ENCODE peak calls at places on chromosomes 1 and 21, in nine cellular contexts. O is K562; V is tibial nerve; S is neural progenitor cell; I is CD8-positive, alpha-beta T cell; Q is cardiac muscle cell; X is choroid plexus epithelial cell; K is foreskin fibroblast; U is fibroblast of pulmonary artery. Y is an unnamed sample.
A peak's percentile ranks its signal among the peaks of the same experiment; 100 is the strongest.

GRCh38 chr1:236112332-236112627 is 30.1 kb upstream of the GPR137B start:
- DNase-seq in O (no peak), V (no peak), S (no peak), I (no peak), Q (no peak), X (no peak), K (no peak), U (no peak), Y (no peak)

GRCh38 chr21:41247561-41247968 is 69.0 kb upstream of the FAM3B start:
- DNase-seq in O (peak; percentile 22), V (no peak), S (no peak), I (no peak), Q (peak; percentile 89), X (peak; percentile 63), K (no peak), U (peak; percentile 72), Y (no peak)

GRCh38 chr1:9442266-9442846 is 96.9 kb upstream of the SLC25A33 start:
- DNase-seq in O (no peak), V (no peak), S (no peak), I (no peak), Q (no peak), X (peak; percentile 42), K (no peak), U (no peak), Y (no peak)

GRCh38 chr1:40384413-40384762 is 10.9 kb downstream of the SMAP2 start:
- DNase-seq in O (peak; percentile 69), V (no peak), S (no peak), I (no peak), Q (peak; percentile 25), X (no peak), K (no peak), U (no peak), Y (no peak)

GRCh38 chr1:7680791-7681165 is 90.3 kb upstream of the VAMP3 start:
- DNase-seq in O (no peak), V (no peak), S (peak; percentile 81), I (no peak), Q (no peak), X (no peak), K (no peak), U (no peak), Y (no peak)

GRCh38 chr1:229029644-229030235 is 241.2 kb upstream of the RAB4A start:
- DNase-seq in O (no peak), V (no peak), S (no peak), I (no peak), Q (no peak), X (no peak), K (no peak), U (no peak), Y (no peak)

GRCh38 chr1:182700351-182700709 is 15.9 kb upstream of the RGS8 start:
- DNase-seq in O (no peak), V (no peak), S (no peak), I (no peak), Q (no peak), X (no peak), K (no peak), U (no peak), Y (no peak)

GRCh38 chr1:67831850-67832513 is 1.3 kb downstream of the GNG12 start:
- DNase-seq in O (peak; percentile 43), V (peak; percentile 29), S (peak; percentile 55), I (no peak), Q (peak; percentile 77), X (peak; percentile 77), K (peak; percentile 66), U (peak; percentile 71), Y (peak; percentile 75)

GRCh38 chr1:38487398-38487797 is 372.2 kb downstream of the RRAGC start:
- DNase-seq in O (no peak), V (no peak), S (no peak), I (no peak), Q (no peak), X (no peak), K (no peak), U (no peak), Y (no peak)

GRCh38 chr1:38486115-38486514 is 373.5 kb downstream of the RRAGC start:
- DNase-seq in O (no peak), V (no peak), S (peak; percentile 70), I (no peak), Q (no peak), X (no peak), K (no peak), U (no peak), Y (no peak)

GRCh38 chr1:38488162-38488898 is 371.2 kb downstream of the RRAGC start:
- DNase-seq in O (no peak), V (no peak), S (no peak), I (no peak), Q (no peak), X (no peak), K (no peak), U (no peak), Y (no peak)

DNA sequence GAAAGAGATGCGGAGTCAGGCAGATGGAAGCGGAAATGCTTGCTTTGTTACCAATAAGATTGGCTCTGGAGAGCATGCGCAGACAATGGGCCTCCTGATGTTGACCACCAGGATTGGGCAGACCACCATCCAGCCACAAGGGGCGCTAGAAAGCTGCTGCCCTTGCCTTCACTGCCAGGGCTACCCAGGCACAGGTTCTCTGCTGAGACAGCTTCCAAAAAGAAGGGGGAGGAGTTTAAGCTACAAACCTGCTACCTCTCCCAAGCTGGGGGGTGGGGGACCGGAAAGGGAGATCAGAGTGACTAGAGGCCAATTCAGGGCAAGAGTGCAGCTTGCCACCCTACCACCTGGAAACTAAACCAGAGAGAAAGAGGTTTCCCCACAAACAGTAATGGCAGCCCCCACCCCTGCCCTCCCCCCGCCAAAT is 369.7 kb downstream of the RRAGC start:
- DNase-seq in O (peak; percentile 75), V (no peak), S (peak; percentile 84), I (peak; percentile 30), Q (peak; percentile 19), X (peak; percentile 13), K (no peak), U (peak; percentile 10), Y (peak; percentile 37)
- TF ChIP-seq CTCF in O (peak; percentile 96), V (peak; percentile 24), S (peak; percentile 72), I (peak; percentile 53), Q (peak; percentile 55), X (peak; percentile 60), K (peak; percentile 37), U (peak; percentile 49), Y (peak; percentile 54)

GRCh38 chr1:16369821-16370220 is 2.8 kb downstream of the SZRD1 start:
- DNase-seq in O (no peak), V (no peak), S (no peak), I (no peak), Q (no peak), X (no peak), K (no peak), U (no peak), Y (no peak)

GRCh38 chr1:16367968-16368910 is 1.2 kb downstream of the SZRD1 start:
- DNase-seq in O (peak; percentile 33), V (no peak), S (peak; percentile 74), I (no peak), Q (peak; percentile 42), X (peak; percentile 37), K (peak; percentile 46), U (peak; percentile 33), Y (peak; percentile 57)

GRCh38 chr1:16371725-16372124 is 4.7 kb downstream of the SZRD1 start:
- DNase-seq in O (no peak), V (no peak), S (no peak), I (no peak), Q (peak; percentile 76), X (peak; percentile 70), K (peak; percentile 30), U (peak; percentile 88), Y (no peak)

GRCh38 chr1:16366722-16367257 is at the start of gene SZRD1:
- DNase-seq in O (peak; percentile 100), V (peak; percentile 96), S (peak; percentile 99), I (peak; percentile 98), Q (peak; percentile 100), X (peak; percentile 100), K (peak; percentile 99), U (peak; percentile 100), Y (peak; percentile 94)

DNA sequence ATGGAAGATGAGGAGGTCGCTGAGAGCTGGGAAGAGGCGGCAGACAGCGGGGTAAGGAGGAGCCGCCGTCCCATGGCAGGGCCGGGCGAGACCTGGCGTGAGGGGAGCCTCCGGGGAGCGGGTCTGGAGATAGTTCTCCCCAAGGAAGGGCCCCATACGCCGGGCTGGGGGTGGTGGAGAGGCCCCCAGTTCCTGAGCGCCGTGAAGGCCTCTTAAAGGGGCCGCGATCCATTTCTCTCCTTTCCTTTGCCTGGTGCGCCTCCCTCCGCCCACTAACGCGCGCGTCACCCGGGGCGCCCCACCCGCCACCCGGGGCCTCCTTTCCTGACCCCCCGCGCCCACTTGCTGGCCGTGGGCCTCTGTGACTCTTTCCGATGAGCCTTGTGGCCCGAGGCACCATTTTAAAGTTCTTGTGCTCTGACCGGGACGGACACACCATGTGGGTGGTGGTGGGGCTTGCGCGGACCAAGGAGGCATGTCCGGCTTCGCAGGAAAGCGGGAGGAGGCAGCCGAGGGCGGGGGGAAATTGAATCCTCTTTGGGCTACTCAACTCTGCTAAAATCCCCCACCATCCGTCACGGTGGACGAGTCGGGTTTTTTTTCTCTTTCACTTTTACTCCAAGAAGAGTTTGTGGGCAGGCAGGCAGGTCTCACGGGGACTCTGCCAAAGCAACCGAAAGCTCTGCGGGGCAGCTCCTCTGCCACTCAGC is 371 bp downstream of the SZRD1 start:
- DNase-seq in O (peak; percentile 91), V (peak; percentile 68), S (peak; percentile 82), I (peak; percentile 86), Q (peak; percentile 89), X (peak; percentile 90), K (peak; percentile 87), U (peak; percentile 87), Y (peak; percentile 77)
- TF ChIP-seq CTCF in O (no peak), V (no peak), S (peak; percentile 14), I (no peak), Q (no peak), X (no peak), K (no peak), U (no peak), Y (no peak)

GRCh38 chr1:25568090-25568833 is 24.9 kb downstream of the LDLRAP1 start:
- DNase-seq in O (no peak), V (peak; percentile 47), S (peak; percentile 46), I (no peak), Q (peak; percentile 70), X (peak; percentile 95), K (peak; percentile 56), U (peak; percentile 42), Y (peak; percentile 97)
- TF ChIP-seq CTCF in O (no peak), V (no peak), S (no peak), I (no peak), Q (no peak), X (peak; percentile 41), K (peak; percentile 5), U (no peak), Y (no peak)

GRCh38 chr1:6181347-6181770 is 1.2 kb upstream of the CHD5 start:
- DNase-seq in O (no peak), V (no peak), S (peak; percentile 41), I (no peak), Q (no peak), X (no peak), K (no peak), U (no peak), Y (no peak)

GRCh38 chr1:6185635-6186382 is 5.7 kb upstream of the CHD5 start:
- DNase-seq in O (peak; percentile 74), V (no peak), S (peak; percentile 72), I (no peak), Q (peak; percentile 53), X (peak; percentile 67), K (peak; percentile 43), U (peak; percentile 55), Y (no peak)

GRCh38 chr1:6184083-6184783 is 4.1 kb upstream of the CHD5 start:
- DNase-seq in O (no peak), V (no peak), S (no peak), I (no peak), Q (no peak), X (no peak), K (no peak), U (no peak), Y (no peak)

GRCh38 chr1:6185151-6185550 is 5.0 kb upstream of the CHD5 start:
- DNase-seq in O (no peak), V (no peak), S (no peak), I (no peak), Q (peak; percentile 80), X (peak; percentile 86), K (peak; percentile 40), U (peak; percentile 75), Y (no peak)

GRCh38 chr1:6183520-6183989 is 3.4 kb upstream of the CHD5 start:
- DNase-seq in O (peak; percentile 56), V (no peak), S (no peak), I (no peak), Q (no peak), X (no peak), K (no peak), U (no peak), Y (no peak)
- TF ChIP-seq CTCF in O (peak; percentile 40), V (no peak), S (peak; percentile 21), I (no peak), Q (peak; percentile 8), X (peak; percentile 28), K (no peak), U (peak; percentile 8), Y (no peak)